ENCODE peak calls at places on chromosome 2, in ten cellular contexts. E is sciatic nerve; F is central memory CD4-positive, alpha-beta T cell; R is left ventricle myocardium inferior; M is Right ventricle myocardium superior; U is activated T-cell treated with anti-CD3 and anti-CD28 coated beads for 1 hour; D is T-helper 1 cell; W is spleen; A is left colon; P is EH. Y is an unnamed sample.

GRCh38 chr2:9779572-9780264 is 63.6 kb upstream of the TAF1B start:
- DNase-seq in E (no peak), P (no peak), U (peak), A (no peak), D (peak), R (no peak), M (peak), W (no peak), F (peak), Y (no peak)

GRCh38 chr2:121338281-121338680 is 53.3 kb upstream of the TFCP2L1 start:
- DNase-seq in W (peak), M (no peak), F (no peak), P (no peak), D (no peak), U (no peak), R (no peak), E (no peak), A (no peak), Y (no peak)

GRCh38 chr2:58027029-58027428 is 19.6 kb upstream of the VRK2 start:
- DNase-seq in P (no peak), U (no peak), E (no peak), A (no peak), R (no peak), F (no peak), D (no peak), W (no peak), M (no peak), Y (no peak)

GRCh38 chr2:107009275-107009674 is 123.3 kb upstream of the ST6GAL2 start:
- DNase-seq in P (no peak), U (no peak), F (no peak), D (no peak), W (no peak), R (no peak), E (no peak), A (no peak), M (no peak), Y (no peak)

GRCh38 chr2:102005989-102006885 is 14.5 kb downstream of the IL1R2 start:
- DNase-seq in A (no peak), U (no peak), R (no peak), P (peak), D (no peak), E (no peak), F (no peak), M (no peak), W (no peak), Y (no peak)

GRCh38 chr2:11500702-11501303 is 33.0 kb upstream of the GREB1 start:
- DNase-seq in D (no peak), P (no peak), W (no peak), U (no peak), A (no peak), R (no peak), E (no peak), M (no peak), F (no peak), Y (no peak)

GRCh38 chr2:72745679-72746368 is 80.0 kb downstream of the EXOC6B start:
- DNase-seq in W (no peak), P (peak), F (peak), E (no peak), D (no peak), U (no peak), A (no peak), M (no peak), R (no peak), Y (no peak)

GRCh38 chr2:68157002-68157401 is 686 bp upstream of the PNO1 start:
- DNase-seq in F (no peak), W (peak), P (no peak), M (peak), E (peak), A (no peak), R (no peak), U (no peak), D (no peak), Y (no peak)

GRCh38 chr2:52429740-52430139 is 1337.9 kb upstream of the CHAC2 start:
- DNase-seq in E (no peak), W (no peak), F (no peak), A (no peak), M (no peak), D (no peak), P (no peak), R (no peak), U (no peak), Y (no peak)

GRCh38 chr2:69389271-69389670 is 2.2 kb upstream of the GFPT1 start:
- DNase-seq in W (no peak), P (no peak), R (no peak), U (no peak), F (no peak), D (no peak), A (no peak), M (no peak), E (no peak), Y (no peak)

GRCh38 chr2:71897145-71897495 is 250.5 kb downstream of the CYP26B1 start:
- DNase-seq in E (no peak), D (no peak), W (peak), P (no peak), A (no peak), F (no peak), U (no peak), R (peak), M (peak), Y (peak)

GRCh38 chr2:183157131-183157530 is 32.9 kb downstream of the NUP35 start:
- DNase-seq in U (no peak), R (no peak), E (no peak), F (no peak), M (no peak), P (no peak), A (no peak), W (no peak), D (no peak), Y (no peak)

GRCh38 chr2:8138923-8139667 is 542.8 kb upstream of the ID2 start:
- DNase-seq in W (no peak), P (no peak), R (no peak), D (no peak), M (peak), U (no peak), E (no peak), F (no peak), A (no peak), Y (no peak)

Y was measured in gastrocnemius medialis.